ENCODE peak calls at places on chromosomes 11 and 22, in four cellular contexts. Y, Z, U and W are unnamed samples. For H3K27me3 and H3K4me1, the result is how much of the 10 kb centered on the place peaks cover.

GRCh38 chr11:36240746-36241295 is 48.4 kb downstream of the COMMD9 start:
- DNase-seq in Y (no peak), Z (no peak), U (no peak), W (no peak)

GRCh38 chr11:85481862-85482261 is 145.3 kb downstream of the DLG2 start:
- DNase-seq in Z (no peak), Y (no peak), U (no peak), W (no peak)

GRCh38 chr11:75524576-75525432 is 937 bp downstream of the GDPD5 start:
- DNase-seq in U (peak), Z (no peak), Y (no peak), W (no peak)

GRCh38 chr11:2210366-2211112 is 38.9 kb upstream of the TH start:
- DNase-seq in U (no peak), Y (peak), Z (peak), W (no peak)

GRCh38 chr11:28699701-28700100 is 591.5 kb downstream of the METTL15 start:
- DNase-seq in Y (no peak), U (no peak), Z (no peak), W (no peak)

GRCh38 chr11:131278472-131278871 is 91.9 kb upstream of the NTM start:
- DNase-seq in Y (no peak), U (no peak), Z (no peak), W (no peak)

GRCh38 chr11:65215441-65216076 is 33.8 kb downstream of the CAPN1 start:
- DNase-seq in Y (no peak), Z (no peak), U (no peak), W (no peak)

GRCh38 chr11:130652671-130653335 is 204.4 kb downstream of the ADAMTS15 start:
- DNase-seq in Z (peak), Y (peak), U (no peak), W (no peak)

GRCh38 chr11:1289211-1289935 is 20.1 kb downstream of the TOLLIP start:
- DNase-seq in Z (no peak), U (no peak), Y (peak), W (no peak)

GRCh38 chr11:43922295-43922648 is 20.2 kb upstream of the C11orf96 start:
- DNase-seq in Y (no peak), Z (no peak), U (no peak), W (peak)

GRCh38 chr11:43919852-43920597 is 22.4 kb upstream of the C11orf96 start:
- DNase-seq in Z (no peak), Y (no peak), U (no peak), W (peak)

GRCh38 chr11:43920598-43921419 is 21.6 kb upstream of the C11orf96 start:
- DNase-seq in Y (peak), U (no peak), Z (peak), W (peak)

GRCh38 chr11:43922974-43923326 is 19.5 kb upstream of the C11orf96 start:
- DNase-seq in U (no peak), Y (no peak), Z (no peak), W (no peak)

GRCh38 chr11:43921561-43922294 is 20.7 kb upstream of the C11orf96 start:
- DNase-seq in Y (no peak), U (no peak), Z (no peak), W (no peak)
- H3K27ac ChIP-seq in Y (peak), U (no peak), Z (peak), W (peak)

GRCh38 chr22:39560127-39560526 is 10.4 kb upstream of the CACNA1I start:
- DNase-seq in Y (no peak), U (no peak), Z (no peak), W (no peak)
- H3K27me3 ChIP-seq in Y (under half), U (under half), Z (under half), W (under half)

GRCh38 chr22:29037340-29037932 is 24.2 kb downstream of the C22orf31 start:
- DNase-seq in Y (no peak), Z (no peak), U (no peak), W (no peak)

GRCh38 chr22:29041408-29041807 is 20.2 kb downstream of the C22orf31 start:
- DNase-seq in U (no peak), Y (no peak), Z (no peak), W (no peak)

GRCh38 chr22:29043906-29044575 is 17.6 kb downstream of the C22orf31 start:
- DNase-seq in Z (no peak), Y (no peak), U (no peak), W (no peak)

GRCh38 chr22:29039148-29039547 is 22.5 kb downstream of the C22orf31 start:
- DNase-seq in Y (no peak), Z (no peak), U (no peak), W (no peak)

DNA sequence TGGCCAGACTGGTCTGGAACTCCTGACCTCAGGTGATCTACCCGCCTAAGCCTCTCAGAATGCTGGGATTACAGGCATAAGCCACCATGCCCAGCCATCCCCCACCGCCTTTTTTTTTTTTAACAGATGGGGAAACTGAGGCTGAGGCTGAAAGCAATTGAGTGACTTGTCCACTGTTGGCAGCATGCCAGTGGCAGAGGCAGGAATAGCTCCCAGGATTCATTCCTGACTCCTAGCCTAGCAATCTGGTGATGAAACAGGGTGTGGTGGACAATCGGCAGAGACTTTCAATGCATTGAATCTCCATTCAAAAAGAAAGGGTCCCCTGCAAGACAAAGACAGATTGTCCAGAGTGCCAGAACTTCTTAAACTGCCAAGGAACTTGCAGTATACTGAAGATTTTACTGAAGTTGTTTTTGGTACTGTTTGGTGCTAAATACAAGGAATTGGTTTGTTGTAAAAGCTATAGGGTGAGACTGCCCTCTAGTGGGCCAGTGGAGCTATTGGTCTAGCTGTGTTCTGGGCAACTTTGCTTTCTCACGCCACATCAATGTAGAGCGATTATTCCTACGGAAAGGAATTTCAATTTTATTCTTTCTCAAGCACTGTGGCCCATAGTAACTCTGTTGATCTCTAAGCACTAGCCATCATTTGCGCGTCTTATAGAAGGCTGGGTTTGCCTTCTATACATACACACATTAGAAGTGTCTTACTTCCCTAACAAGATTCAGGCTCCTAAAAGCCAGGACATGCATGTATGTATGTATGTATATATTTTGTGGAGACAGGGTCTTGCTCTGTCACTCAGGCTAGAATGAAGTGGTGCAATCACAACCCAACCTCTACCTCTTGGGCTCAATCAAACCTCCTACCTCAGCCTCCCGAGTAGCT is 21.0 kb downstream of the C22orf31 start:
- DNase-seq in Z (peak), Y (peak), U (peak), W (peak)
- H3K4me1 ChIP-seq in Z (under half), Y (under half), U (under half), W (under half)

DNA sequence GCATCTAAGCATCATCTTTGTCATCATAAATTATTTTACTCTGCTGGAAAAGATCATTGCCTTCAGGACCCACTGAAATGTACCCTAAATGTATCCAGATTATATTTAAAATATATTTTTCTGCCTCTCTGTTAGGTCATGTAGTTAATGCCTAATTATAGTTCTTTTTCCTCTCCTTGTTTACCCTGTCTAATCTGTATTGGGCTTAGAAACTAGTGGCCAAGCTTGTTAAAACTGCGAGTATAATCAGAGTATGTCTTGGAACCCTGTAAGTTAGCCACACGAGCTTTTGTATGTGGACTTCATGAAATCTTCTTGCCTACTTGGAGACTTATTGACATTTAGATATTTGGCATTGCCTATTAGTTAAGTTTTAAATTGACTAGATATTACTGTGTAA is 55.6 kb downstream of the ARFGAP2 start:
- DNase-seq in Z (no peak), U (no peak), Y (no peak), W (no peak)
- H3K27ac ChIP-seq in Z (no peak), U (no peak), Y (no peak), W (no peak)